ENCODE peak calls at places on chromosomes 13 and 19, in nine cellular contexts. M is MCF 10A; C is ascending aorta; D is upper lobe of right lung; J is GM20000; U is lower lobe of right lung; S is CD8-positive, alpha-beta T cell; H is astrocyte; K is tibial nerve. Y is an unnamed sample.

GRCh38 chr13:100063333-100063732 is 25.6 kb upstream of the PCCA start:
- DNase-seq in H (no peak), D (no peak), C (no peak), J (no peak), S (no peak), M (peak; percentile 23), K (no peak), U (no peak), Y (no peak)

GRCh38 chr19:53158119-53158656 is 665 bp downstream of the ZNF347 start:
- DNase-seq in D (peak; percentile 68), C (no peak), M (no peak), H (peak; percentile 13), U (peak; percentile 56), S (no peak), K (no peak), J (peak; percentile 32), Y (peak; percentile 40)

GRCh38 chr19:33226550-33227241 is 1.0 kb upstream of the SLC7A10 start:
- DNase-seq in M (no peak), U (peak; percentile 79), S (no peak), K (no peak), J (no peak), H (no peak), D (peak; percentile 89), C (no peak), Y (no peak)

GRCh38 chr19:35417713-35418534 is 30.1 kb upstream of the FFAR2 start:
- DNase-seq in S (no peak), H (no peak), J (peak; percentile 61), U (no peak), D (no peak), K (no peak), M (no peak), C (no peak), Y (no peak)

GRCh38 chr13:50678464-50679162 is 164.9 kb downstream of the DLEU7 start:
- DNase-seq in H (peak; percentile 99), D (no peak), M (peak; percentile 68), U (no peak), C (no peak), K (no peak), S (no peak), J (no peak), Y (no peak)

GRCh38 chr13:44759222-44759721 is 183.1 kb upstream of the TSC22D1 start:
- DNase-seq in S (no peak), D (no peak), C (no peak), U (no peak), K (no peak), J (no peak), H (peak; percentile 52), M (peak; percentile 44), Y (no peak)

GRCh38 chr13:45718992-45719391 is 16.9 kb downstream of the CBY2 start:
- DNase-seq in S (no peak), H (peak; percentile 23), J (no peak), C (no peak), D (no peak), K (no peak), U (no peak), M (no peak), Y (no peak)

GRCh38 chr19:7294571-7295212 is 478 bp upstream of the INSR start:
- DNase-seq in M (peak; percentile 54), D (peak; percentile 92), H (peak; percentile 12), C (no peak), S (no peak), J (peak; percentile 82), U (peak; percentile 88), K (peak; percentile 54), Y (peak; percentile 60)

GRCh38 chr19:47541507-47541906 is 26.6 kb upstream of the NAPA start:
- DNase-seq in H (no peak), M (no peak), S (peak; percentile 12), C (no peak), J (peak; percentile 65), U (no peak), K (no peak), D (no peak), Y (no peak)

DNA sequence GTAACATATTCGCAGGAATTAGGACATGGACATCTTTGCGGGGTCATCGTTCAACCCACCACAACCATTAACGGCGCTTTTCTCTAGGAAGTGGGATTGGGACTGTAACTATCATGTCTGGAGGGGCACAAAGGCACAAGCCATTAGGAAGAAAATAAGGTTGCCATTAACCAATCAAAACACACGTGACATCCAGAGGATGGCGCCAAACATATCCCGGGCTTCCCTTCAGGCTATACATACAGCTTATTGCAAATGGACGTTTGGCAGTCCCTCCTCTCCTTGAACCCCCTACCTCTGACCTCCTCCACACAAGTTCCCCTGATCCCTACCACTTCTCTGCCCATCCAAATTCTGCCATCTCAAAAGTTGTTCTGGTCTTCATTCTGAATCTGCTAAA is 26.6 kb upstream of the GSX1 start:
- DNase-seq in S (no peak), J (no peak), K (no peak), M (no peak), U (no peak), C (no peak), D (no peak), H (no peak), Y (no peak)
- TF ChIP-seq CTCF in S (no peak), J (no peak), K (no peak), M (no peak), U (no peak), C (no peak), D (no peak), H (no peak), Y (no peak)

DNA sequence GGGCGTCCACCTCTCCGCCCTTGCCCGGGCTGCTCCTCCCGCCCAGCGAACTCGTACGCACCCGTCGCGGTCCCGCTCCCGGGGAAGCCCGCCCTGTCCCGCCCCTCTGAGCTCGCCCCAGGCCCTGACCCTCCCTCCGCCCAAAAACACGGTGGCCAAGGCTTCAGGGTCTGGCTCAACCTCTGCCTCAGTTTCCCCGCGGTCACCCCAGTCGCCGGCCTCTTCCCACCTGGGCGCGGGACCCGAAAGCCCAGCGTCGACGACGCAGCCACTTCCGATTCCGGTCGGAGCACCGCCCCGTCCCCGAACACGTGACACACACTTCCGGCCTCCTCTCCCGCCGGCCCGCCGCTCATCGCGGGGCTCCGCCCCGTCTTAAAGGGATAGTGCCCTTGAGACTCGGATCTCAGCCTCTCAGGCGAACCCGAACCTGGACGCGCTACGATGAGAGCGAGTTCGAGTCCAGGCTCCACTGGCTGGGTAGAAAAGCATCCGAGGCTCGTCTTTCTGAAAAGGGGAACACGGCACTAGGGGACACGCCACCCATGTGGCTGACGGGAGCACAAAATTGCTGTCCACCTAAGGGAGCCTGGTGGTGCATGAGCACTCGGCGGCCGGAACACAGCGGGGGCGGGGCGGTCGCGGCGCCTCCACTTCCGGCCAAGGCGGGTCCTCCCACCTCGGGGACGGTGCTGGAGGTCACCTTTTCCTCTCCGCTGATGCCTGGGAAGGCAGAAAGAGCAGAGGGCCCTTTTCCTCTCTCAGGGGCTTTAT is at the start of gene C19orf25:
- DNase-seq in D (peak; percentile 98), S (peak; percentile 81), U (peak; percentile 97), M (peak; percentile 96), C (peak; percentile 73), H (peak; percentile 76), K (peak; percentile 84), J (peak; percentile 99), Y (peak; percentile 91)
- TF ChIP-seq CTCF in D (no peak), S (no peak), U (no peak), M (no peak), C (no peak), H (no peak), K (no peak), J (no peak), Y (no peak)

GRCh38 chr13:33052446-33052845 is 36.2 kb downstream of the KL start:
- DNase-seq in U (no peak), K (no peak), D (no peak), C (no peak), M (no peak), J (no peak), H (peak; percentile 76), S (no peak), Y (no peak)

GRCh38 chr13:33058816-33059215 is 42.6 kb downstream of the KL start:
- DNase-seq in K (no peak), D (no peak), M (no peak), J (no peak), C (no peak), U (no peak), H (no peak), S (no peak), Y (no peak)

GRCh38 chr13:33060815-33061214 is 44.6 kb downstream of the KL start:
- DNase-seq in M (no peak), S (no peak), C (no peak), U (no peak), H (no peak), K (no peak), J (no peak), D (no peak), Y (no peak)

GRCh38 chr13:33053397-33054066 is 37.3 kb downstream of the KL start:
- DNase-seq in M (no peak), U (no peak), C (no peak), H (peak; percentile 73), D (no peak), J (no peak), S (no peak), K (no peak), Y (no peak)

DNA sequence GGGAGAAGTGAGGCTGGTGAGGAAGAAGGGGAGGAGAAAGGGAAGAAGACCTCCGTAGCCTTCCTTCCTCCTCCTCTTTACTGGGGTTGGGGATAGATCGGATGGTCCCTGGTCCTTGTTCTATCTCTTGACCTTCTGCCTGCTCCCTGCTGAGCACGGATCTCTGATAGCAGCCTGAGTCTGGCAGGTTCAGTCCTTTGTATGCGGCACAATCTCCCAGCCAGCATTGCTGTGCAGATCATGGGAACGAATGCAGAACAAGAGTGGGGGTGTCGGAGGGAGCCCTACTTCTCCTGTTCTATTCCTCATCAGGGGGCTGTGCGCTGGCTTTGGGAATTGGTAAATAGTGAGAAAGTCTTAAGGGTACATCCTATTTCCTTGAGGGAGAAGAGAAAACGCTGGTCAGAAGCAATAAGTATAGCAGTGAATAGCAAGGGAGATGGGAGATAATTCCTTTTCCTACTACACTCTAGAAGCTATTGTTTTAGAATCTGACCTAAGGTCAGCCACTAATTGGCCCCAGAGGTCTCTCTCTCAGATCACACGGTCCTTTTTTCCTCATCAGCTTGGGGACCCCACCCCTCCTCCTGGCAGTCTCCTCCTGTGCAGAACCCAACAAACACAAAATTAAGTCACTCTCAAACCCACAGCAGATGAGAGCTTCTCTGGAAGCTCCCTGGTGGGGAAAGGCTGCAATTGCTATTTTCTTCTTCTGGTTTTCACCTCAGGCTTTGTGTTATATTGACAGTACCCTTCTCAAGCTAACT is 41.0 kb downstream of the KL start:
- DNase-seq in J (peak; percentile 46), U (no peak), K (peak; percentile 20), M (peak; percentile 22), H (no peak), D (no peak), C (no peak), S (no peak), Y (no peak)
- TF ChIP-seq CTCF in J (no peak), U (peak; percentile 30), K (peak; percentile 45), M (peak; percentile 22), H (peak; percentile 32), D (peak; percentile 36), C (no peak), S (no peak), Y (peak; percentile 19)

DNA sequence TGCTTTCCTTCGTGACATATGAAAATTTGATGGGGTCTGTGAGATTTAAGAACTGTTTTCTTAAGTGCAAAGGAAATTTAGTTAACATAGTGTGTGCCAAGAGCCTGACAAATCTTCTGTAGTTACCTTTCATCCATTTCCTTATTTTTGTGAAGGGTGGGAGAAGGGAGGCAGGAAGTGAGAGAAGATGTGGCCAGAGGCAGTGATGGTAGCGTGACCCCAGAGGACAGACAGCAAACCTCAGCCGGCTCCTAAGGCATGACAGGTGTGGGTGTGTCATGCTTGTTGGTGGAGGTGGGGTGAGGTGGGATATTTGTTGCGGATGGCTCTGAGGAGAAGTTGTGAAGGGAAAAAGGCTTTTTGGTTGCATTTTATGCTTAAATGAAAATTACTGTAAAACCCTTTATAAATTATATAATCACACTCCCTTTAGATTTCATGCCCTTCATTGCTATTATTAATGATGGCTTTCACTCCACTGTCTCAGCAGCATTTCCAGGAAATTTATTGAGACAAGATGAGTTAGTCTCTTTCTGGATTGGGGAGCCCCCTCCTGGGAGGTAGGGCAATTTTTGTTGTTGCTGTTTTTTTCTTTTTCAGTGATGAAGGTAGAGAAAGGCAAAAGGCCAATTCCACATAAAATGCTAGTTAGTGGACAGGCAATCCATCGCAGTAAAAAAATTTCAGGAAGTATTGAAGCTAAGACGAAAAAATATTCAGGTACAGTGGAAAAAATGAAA is 80.0 kb downstream of the TEX26 start:
- DNase-seq in M (peak; percentile 50), J (no peak), D (no peak), C (no peak), K (no peak), S (no peak), H (no peak), U (no peak), Y (no peak)
- TF ChIP-seq CTCF in M (peak; percentile 35), J (no peak), D (peak; percentile 11), C (no peak), K (no peak), S (no peak), H (peak; percentile 46), U (peak; percentile 13), Y (no peak)

Y was measured in CD14-positive monocyte.